ENCODE peak calls at places on chromosomes 12 and 14, in five cellular contexts. N is NCI-H526 treated with DMSO at 0.1 percent for 48 hours, H is globus pallidus, J is hippocampal formation, U is tibial artery. S is an unnamed sample.
A peak's percentile ranks its signal among the peaks of the same experiment; 100 is the strongest.

GRCh38 chr14:89212386-89213235 is 204.4 kb downstream of the FOXN3 start:
- DNase-seq in N (no peak), H (no peak), J (no peak), U (no peak), S (no peak)

GRCh38 chr12:6533653-6534157 is 612 bp upstream of the GAPDH start:
- DNase-seq in N (peak; percentile 92), H (peak; percentile 97), J (peak; percentile 91), U (peak; percentile 90), S (no peak)

GRCh38 chr14:22388669-22389625 is 200.1 kb downstream of the DAD1 start:
- DNase-seq in N (no peak), H (peak; percentile 51), J (no peak), U (no peak), S (no peak)

GRCh38 chr12:117671734-117672133 is 297.1 kb downstream of the KSR2 start:
- DNase-seq in N (peak; percentile 15), H (no peak), J (peak; percentile 3), U (no peak), S (no peak)

GRCh38 chr14:49314756-49315155 is 271.4 kb downstream of the RPS29 start:
- DNase-seq in N (no peak), H (no peak), J (no peak), U (no peak), S (no peak)

GRCh38 chr12:124302241-124302806 is 7.4 kb downstream of the RFLNA start:
- DNase-seq in N (no peak), H (no peak), J (no peak), U (no peak), S (no peak)

GRCh38 chr12:51887476-51888315 is at the start of gene ANKRD33:
- DNase-seq in N (peak; percentile 22), H (no peak), J (no peak), U (peak; percentile 70), S (no peak)

GRCh38 chr12:120479458-120479857 is 9.9 kb upstream of the SRSF9 start:
- DNase-seq in N (no peak), H (no peak), J (no peak), U (no peak), S (no peak)

GRCh38 chr12:120110550-120111501 is 5.7 kb downstream of the RAB35 start:
- DNase-seq in N (no peak), H (peak; percentile 57), J (peak; percentile 45), U (peak; percentile 84), S (no peak)

GRCh38 chr12:20150835-20151234 is 217.5 kb upstream of the PDE3A start:
- DNase-seq in N (no peak), H (no peak), J (no peak), U (no peak), S (no peak)

GRCh38 chr14:89138846-89139245 is 278.2 kb downstream of the FOXN3 start:
- DNase-seq in N (no peak), H (no peak), J (no peak), U (no peak), S (no peak)

S was measured in epithelial cell of proximal tubule.